ENCODE peak calls at places on chromosomes 12 and 14, in five cellular contexts. One of them, this sample, is unnamed.

GRCh38 chr14:73750161-73750901 is 36.1 kb upstream of the PNMA1 start:
- DNase-seq in D341Med: no peak
- DNase-seq in Kasumi-1: no peak
- DNase-seq in activated gamma-delta T cell treated with Interleukin-2 at 50 U/mL for 16 hours: no peak
- DNase-seq in C1 segment of cervical spinal cord: no peak
- DNase-seq in this sample: no peak

GRCh38 chr12:92538970-92539749 is 163.6 kb upstream of the PLEKHG7 start:
- DNase-seq in Kasumi-1: peak; percentile 85
- DNase-seq in activated gamma-delta T cell treated with Interleukin-2 at 50 U/mL for 16 hours: no peak
- DNase-seq in C1 segment of cervical spinal cord: peak; percentile 1
- DNase-seq in D341Med: no peak
- DNase-seq in this sample: peak; percentile 29

GRCh38 chr12:92987846-92988621 is 58.9 kb upstream of the EEA1 start:
- DNase-seq in Kasumi-1: peak; percentile 60
- DNase-seq in C1 segment of cervical spinal cord: no peak
- DNase-seq in D341Med: no peak
- DNase-seq in activated gamma-delta T cell treated with Interleukin-2 at 50 U/mL for 16 hours: no peak
- DNase-seq in this sample: no peak

GRCh38 chr12:119710941-119711551 is 43.1 kb downstream of the PRKAB1 start:
- DNase-seq in C1 segment of cervical spinal cord: no peak
- DNase-seq in D341Med: no peak
- DNase-seq in activated gamma-delta T cell treated with Interleukin-2 at 50 U/mL for 16 hours: no peak
- DNase-seq in Kasumi-1: no peak
- DNase-seq in this sample: no peak

GRCh38 chr12:56488041-56488955 is at the start of gene GLS2:
- DNase-seq in activated gamma-delta T cell treated with Interleukin-2 at 50 U/mL for 16 hours: peak; percentile 71
- DNase-seq in C1 segment of cervical spinal cord: peak; percentile 53
- DNase-seq in D341Med: peak; percentile 74
- DNase-seq in Kasumi-1: peak; percentile 25
- DNase-seq in this sample: peak; percentile 70

GRCh38 chr14:85443001-85443400 is 86.9 kb upstream of the FLRT2 start:
- DNase-seq in C1 segment of cervical spinal cord: no peak
- DNase-seq in D341Med: no peak
- DNase-seq in activated gamma-delta T cell treated with Interleukin-2 at 50 U/mL for 16 hours: no peak
- DNase-seq in Kasumi-1: no peak
- DNase-seq in this sample: no peak

GRCh38 chr12:93094988-93095737 is 166.1 kb upstream of the EEA1 start:
- DNase-seq in Kasumi-1: no peak
- DNase-seq in C1 segment of cervical spinal cord: no peak
- DNase-seq in activated gamma-delta T cell treated with Interleukin-2 at 50 U/mL for 16 hours: no peak
- DNase-seq in D341Med: no peak
- DNase-seq in this sample: peak; percentile 5

GRCh38 chr12:3263282-3263681 is 186.1 kb downstream of the TSPAN9 start:
- DNase-seq in activated gamma-delta T cell treated with Interleukin-2 at 50 U/mL for 16 hours: no peak
- DNase-seq in C1 segment of cervical spinal cord: no peak
- DNase-seq in D341Med: no peak
- DNase-seq in Kasumi-1: no peak
- DNase-seq in this sample: no peak

GRCh38 chr14:105602243-105602750 is 75.9 kb downstream of the TMEM121 start:
- DNase-seq in Kasumi-1: no peak
- DNase-seq in C1 segment of cervical spinal cord: no peak
- DNase-seq in D341Med: no peak
- DNase-seq in activated gamma-delta T cell treated with Interleukin-2 at 50 U/mL for 16 hours: no peak
- DNase-seq in this sample: no peak

GRCh38 chr12:43676183-43676813 is 82.3 kb downstream of the PUS7L start:
- DNase-seq in activated gamma-delta T cell treated with Interleukin-2 at 50 U/mL for 16 hours: no peak
- DNase-seq in Kasumi-1: peak; percentile 20
- DNase-seq in D341Med: peak; percentile 44
- DNase-seq in C1 segment of cervical spinal cord: no peak
- DNase-seq in this sample: no peak

GRCh38 chr14:89228921-89229639 is 188.0 kb downstream of the FOXN3 start:
- DNase-seq in D341Med: no peak
- DNase-seq in activated gamma-delta T cell treated with Interleukin-2 at 50 U/mL for 16 hours: no peak
- DNase-seq in Kasumi-1: no peak
- DNase-seq in C1 segment of cervical spinal cord: no peak
- DNase-seq in this sample: no peak

This sample was measured in immature natural killer cell.